ENCODE peak calls at places on chromosomes 1 and 21, in five cellular contexts. A is mammary epithelial cell, I is thoracic aorta, Z is mucosa of descending colon, P is spleen. M is an unnamed sample. For H3K4me1, the result is how much of the 10 kb centered on the place peaks cover.

GRCh38 chr1:11661105-11661504 is 2.9 kb upstream of the FBXO6 start:
- DNase-seq in A (no peak), I (no peak), Z (no peak), P (peak), M (peak)

GRCh38 chr1:16925635-16926490 is 4.1 kb downstream of the CROCC start:
- DNase-seq in A (peak), I (no peak), Z (no peak), P (no peak), M (peak)

GRCh38 chr1:183622884-183623785 is 12.4 kb downstream of the ARPC5 start:
- DNase-seq in A (peak), I (no peak), Z (peak), P (no peak), M (peak)

GRCh38 chr1:85495556-85495955 is 30.6 kb upstream of the DDAH1 start:
- DNase-seq in A (peak), I (no peak), Z (peak), P (no peak), M (peak)

GRCh38 chr1:25135903-25136302 is 96.4 kb downstream of the SYF2 start:
- DNase-seq in A (no peak), I (no peak), Z (no peak), P (no peak), M (no peak)

GRCh38 chr1:42258218-42258617 is 76.8 kb downstream of the FOXJ3 start:
- DNase-seq in A (no peak), I (no peak), Z (no peak), P (no peak), M (no peak)

GRCh38 chr1:59007429-59007819 is 223.6 kb upstream of the JUN start:
- DNase-seq in A (no peak), I (no peak), Z (no peak), P (no peak), M (no peak)

GRCh38 chr1:96367791-96368190 is 353.8 kb upstream of the PTBP2 start:
- DNase-seq in A (no peak), I (no peak), Z (no peak), P (no peak), M (no peak)

GRCh38 chr1:43587594-43587993 is 56.9 kb downstream of the PTPRF start:
- DNase-seq in A (peak), I (no peak), Z (no peak), P (no peak), M (peak)

GRCh38 chr1:23394176-23394575 is 24.5 kb upstream of the ZNF436 start:
- DNase-seq in A (no peak), I (no peak), Z (no peak), P (no peak), M (no peak)

GRCh38 chr1:12078938-12079861 is 16.1 kb downstream of the TNFRSF8 start:
- DNase-seq in A (no peak), I (no peak), Z (peak), P (peak), M (peak)

GRCh38 chr1:215911406-215911968 is 344.4 kb downstream of the KCTD3 start:
- DNase-seq in A (no peak), I (no peak), Z (no peak), P (no peak), M (no peak)

DNA sequence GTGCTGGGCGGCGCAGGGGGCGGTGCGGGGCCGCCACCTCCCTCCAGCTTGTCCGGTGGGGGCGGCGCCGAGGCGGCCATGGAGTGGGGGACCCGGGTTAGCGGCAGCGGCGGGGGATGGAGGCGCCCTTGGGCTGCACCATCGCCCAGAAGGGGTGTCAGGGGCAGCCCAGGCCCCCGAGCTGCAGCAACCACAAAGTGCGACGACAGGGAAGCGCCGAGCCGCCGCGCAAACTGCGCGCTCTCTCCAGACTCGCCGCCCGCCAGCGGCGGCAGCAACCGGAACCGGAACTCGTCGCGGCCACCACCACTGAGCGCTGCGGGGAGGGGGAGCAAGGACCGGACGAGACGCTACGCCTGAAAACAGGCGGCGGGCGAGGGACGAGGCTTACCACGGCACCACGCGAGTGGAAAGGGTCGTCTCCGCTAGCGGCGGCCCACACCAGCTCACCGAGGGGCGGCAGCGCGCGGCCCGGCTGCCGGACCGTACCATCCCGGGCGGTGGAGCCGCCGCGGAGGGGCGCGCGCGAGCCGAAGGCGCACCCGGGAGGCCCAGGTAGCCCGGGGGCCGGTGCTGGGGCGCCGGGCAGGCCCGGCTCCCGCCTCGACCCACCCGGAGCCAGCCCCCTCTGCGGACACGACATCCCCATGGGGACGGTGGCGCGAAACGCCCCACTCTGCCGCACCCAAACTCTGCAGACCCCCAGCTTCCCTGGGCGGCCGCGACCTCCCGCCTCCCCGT is at the start of gene PYGO2:
- DNase-seq in A (peak), I (peak), Z (peak), P (peak), M (peak)
- TF ChIP-seq CTCF in A (peak), I (peak), Z (peak), P (peak), M (peak)

DNA sequence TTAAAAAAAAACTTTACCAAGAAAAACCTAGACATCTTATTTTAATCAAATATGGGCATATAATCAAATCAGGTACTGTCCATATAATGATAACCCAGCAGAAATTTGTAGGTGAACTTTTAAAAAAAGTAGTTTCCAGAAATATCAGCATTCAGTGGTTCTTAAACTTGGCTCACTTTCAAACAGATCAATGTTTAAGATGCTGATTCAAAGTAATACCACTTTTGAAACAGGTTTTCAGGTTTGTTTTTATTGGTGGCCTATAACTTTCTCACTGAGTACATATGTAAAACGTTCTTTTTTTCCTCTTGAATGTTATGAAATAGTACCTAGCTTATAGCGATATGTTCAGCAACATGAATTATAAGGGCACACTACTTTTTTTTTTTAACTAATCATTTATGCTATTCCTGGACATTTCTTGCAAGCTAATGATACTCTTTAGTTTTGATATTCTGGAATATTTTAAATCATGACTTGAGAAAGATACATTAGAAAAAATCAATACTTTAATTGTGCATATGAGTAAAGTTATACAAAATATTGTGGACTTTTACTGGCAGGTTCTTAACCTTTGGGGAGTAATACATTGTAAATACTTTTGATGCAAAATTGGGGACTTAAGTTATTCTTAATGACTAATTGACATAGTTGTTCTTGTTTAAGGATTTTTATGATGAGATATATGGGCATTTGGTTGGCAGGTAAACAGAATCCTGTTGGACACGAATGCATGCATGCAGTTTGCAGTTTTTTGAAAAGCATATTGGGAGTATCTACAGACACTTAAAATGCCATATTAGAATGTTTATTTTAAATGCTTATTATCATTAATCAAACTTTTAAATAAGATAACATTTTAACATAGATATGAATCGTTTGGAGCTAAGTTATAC is 3.1 kb downstream of the NFIA start:
- DNase-seq in A (no peak), I (no peak), Z (no peak), P (no peak), M (no peak)
- H3K4me3 ChIP-seq in A (peak), I (peak), Z (no peak), P (no peak), M (peak)

DNA sequence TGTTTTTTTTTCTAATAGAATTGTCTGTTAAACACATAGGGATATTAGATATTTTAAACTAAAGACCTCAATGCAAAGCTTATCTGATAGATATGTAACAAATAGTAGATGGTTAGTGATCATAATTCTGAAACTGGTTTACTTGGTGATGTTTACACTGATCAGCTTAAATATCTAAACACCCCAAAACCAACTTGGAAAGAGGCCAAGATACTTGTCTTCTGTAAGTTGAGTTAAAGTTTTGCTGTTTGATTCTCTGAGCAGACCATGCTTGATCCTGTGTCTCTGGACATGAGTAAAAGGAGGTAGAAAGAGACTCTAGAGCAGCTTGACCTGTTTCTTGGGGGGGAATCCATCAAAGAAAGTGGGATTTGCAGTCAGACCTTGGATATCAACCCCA is 107.5 kb downstream of the NEK7 start:
- DNase-seq in A (no peak), I (no peak), Z (no peak), P (no peak), M (no peak)
- H3K4me1 ChIP-seq in A (under half), I (under half), Z (under half), P (under half), M (under half)

GRCh38 chr21:44485254-44485793 is 30.0 kb downstream of the LRRC3 start:
- DNase-seq in A (no peak), I (no peak), Z (peak), P (peak), M (peak)
- TF ChIP-seq CTCF in A (no peak), I (no peak), Z (no peak), P (peak), M (peak)

GRCh38 chr1:228405200-228405978 is 1.2 kb downstream of the TRIM11 start:
- DNase-seq in A (no peak), I (no peak), Z (no peak), P (peak), M (no peak)

GRCh38 chr1:228404107-228404720 is 2.4 kb downstream of the TRIM11 start:
- DNase-seq in A (no peak), I (no peak), Z (no peak), P (peak), M (no peak)

GRCh38 chr1:228401782-228402637 is 4.6 kb downstream of the TRIM11 start:
- DNase-seq in A (no peak), I (no peak), Z (no peak), P (peak), M (peak)

GRCh38 chr1:228402638-228403025 is 4.0 kb downstream of the TRIM11 start:
- DNase-seq in A (peak), I (no peak), Z (no peak), P (peak), M (no peak)

GRCh38 chr1:228403231-228403631 is 3.4 kb downstream of the TRIM11 start:
- DNase-seq in A (no peak), I (no peak), Z (no peak), P (peak), M (no peak)
- H3K4me3 ChIP-seq in A (no peak), I (no peak), Z (no peak), P (no peak), M (no peak)

DNA sequence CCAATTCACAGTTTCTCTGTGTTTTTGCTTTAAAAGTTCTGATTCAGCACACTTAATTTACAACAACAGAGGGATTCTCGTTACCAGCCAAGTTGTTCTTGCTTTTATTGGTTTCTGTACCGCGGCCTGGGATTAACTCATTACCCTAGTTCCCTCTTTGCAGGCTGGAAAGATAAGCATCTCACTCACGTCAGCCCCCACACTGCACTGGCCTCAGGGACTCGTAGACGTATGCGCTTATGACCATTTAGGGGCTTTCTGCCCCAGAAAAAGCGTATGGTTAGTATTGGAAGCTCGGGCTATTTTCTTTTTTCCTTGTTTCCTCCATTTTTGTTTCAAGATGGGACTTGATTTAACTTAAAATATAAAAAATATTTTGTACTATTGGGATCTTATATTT is 76.0 kb downstream of the POFUT2 start:
- DNase-seq in A (no peak), I (no peak), Z (no peak), P (no peak), M (no peak)
- H3K4me1 ChIP-seq in A (under half), I (under half), Z (under half), P (under half), M (under half)

DNA sequence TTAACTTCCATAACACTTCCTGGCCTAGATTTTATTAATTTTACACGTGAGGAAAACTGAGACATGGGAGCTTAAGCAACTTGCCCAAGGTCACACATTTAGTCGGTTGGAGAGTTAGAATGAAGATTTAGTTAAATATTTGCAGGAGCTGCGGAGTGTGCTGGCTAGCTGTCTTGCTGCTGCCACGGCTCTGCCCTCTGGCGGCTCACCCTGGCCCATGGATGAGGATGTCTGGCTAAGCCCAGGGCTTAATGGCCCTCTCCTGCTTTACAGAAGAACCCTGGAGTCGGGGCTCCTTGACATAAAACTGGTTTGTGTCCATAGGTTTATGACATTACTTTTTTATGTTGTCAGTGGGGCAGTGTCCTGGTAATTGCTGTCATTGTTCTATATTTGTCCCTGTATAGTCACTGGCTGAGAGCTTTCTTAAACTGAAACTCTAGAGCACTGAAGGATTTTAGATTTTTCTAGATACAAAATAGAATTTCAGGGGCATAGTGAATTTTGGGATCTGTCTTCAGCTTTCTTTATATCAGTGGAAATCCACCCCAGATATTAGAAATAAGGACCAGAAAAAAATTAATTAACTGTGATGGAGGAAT is 88.9 kb upstream of the WLS start:
- DNase-seq in A (no peak), I (peak), Z (peak), P (peak), M (peak)
- TF ChIP-seq CTCF in A (no peak), I (peak), Z (peak), P (no peak), M (peak)

GRCh38 chr1:245901037-245901436 is 606.0 kb downstream of the SMYD3 start:
- DNase-seq in A (no peak), I (no peak), Z (no peak), P (no peak), M (no peak)

GRCh38 chr1:245895455-245895959 is 611.6 kb downstream of the SMYD3 start:
- DNase-seq in A (no peak), I (no peak), Z (no peak), P (no peak), M (no peak)

GRCh38 chr1:245896258-245896657 is 610.8 kb downstream of the SMYD3 start:
- DNase-seq in A (no peak), I (no peak), Z (no peak), P (no peak), M (no peak)

GRCh38 chr1:245901565-245901964 is 605.5 kb downstream of the SMYD3 start:
- DNase-seq in A (no peak), I (no peak), Z (no peak), P (no peak), M (no peak)

GRCh38 chr1:245898581-245898980 is 608.5 kb downstream of the SMYD3 start:
- DNase-seq in A (no peak), I (no peak), Z (no peak), P (no peak), M (no peak)
- H3K4me3 ChIP-seq in A (no peak), I (no peak), Z (no peak), P (no peak), M (no peak)

DNA sequence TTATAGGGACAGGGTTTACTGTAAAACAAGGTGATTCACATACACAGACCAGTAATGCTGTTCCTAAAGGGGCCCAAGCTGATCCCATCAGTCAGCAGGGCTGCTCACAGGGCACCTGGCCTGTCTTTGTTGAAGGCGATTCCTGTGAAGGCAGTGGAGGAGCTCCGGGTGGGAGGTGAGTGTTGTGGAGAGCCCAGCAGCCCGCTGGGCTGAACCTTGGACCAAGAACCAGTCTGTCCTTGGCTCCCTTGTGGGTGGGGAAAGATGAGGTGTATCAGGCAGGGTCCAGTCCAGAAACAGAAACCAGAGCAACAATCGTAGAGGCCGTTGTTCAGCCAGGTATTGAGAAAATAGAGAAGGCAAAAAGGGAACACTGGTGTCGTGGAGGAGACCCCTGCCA is 12.5 kb downstream of the PDXK start:
- DNase-seq in A (no peak), I (no peak), Z (peak), P (no peak), M (no peak)
- H3K4me1 ChIP-seq in A (half or more), I (under half), Z (half or more), P (half or more), M (half or more)

DNA sequence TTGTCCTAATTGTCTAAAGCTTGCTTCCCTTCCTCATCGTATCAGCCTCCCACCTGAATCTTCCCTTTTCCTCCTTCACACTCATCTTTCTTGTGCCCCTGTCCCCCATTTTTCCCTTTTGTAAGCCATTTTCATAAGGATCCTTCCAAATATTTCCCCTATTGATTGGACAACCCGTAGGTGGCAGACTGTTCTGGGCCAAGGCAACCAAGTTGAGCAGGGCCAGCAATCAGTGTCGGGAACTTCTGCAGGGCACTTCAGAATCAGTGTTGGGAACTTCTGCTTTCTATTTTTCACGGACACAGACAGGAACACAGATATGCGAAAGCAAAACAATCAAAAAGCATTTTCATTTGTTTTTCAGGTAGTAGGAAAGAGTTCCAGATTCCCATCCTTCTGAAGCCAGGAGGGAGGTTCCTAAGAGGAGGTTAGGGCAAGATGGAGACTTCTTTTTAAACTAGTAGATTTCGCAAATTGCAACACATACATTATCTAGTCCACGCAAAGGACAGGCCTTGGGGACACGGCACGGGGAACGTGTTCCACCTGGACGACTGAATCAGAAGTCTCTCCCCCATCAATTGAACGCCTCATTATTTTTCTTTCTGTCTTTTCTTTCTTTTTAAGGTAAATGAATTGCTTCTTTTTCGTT is 691 bp upstream of the MPZL1 start:
- DNase-seq in A (peak), I (no peak), Z (peak), P (no peak), M (peak)
- TF ChIP-seq CTCF in A (peak), I (no peak), Z (no peak), P (no peak), M (no peak)

M was measured in upper lobe of left lung.